ENCODE peak calls at places on chromosomes 6 and 20, in nine cellular contexts. A, D, J, C, X, Y, N, U and F are unnamed samples.

GRCh38 chr6:61745994-61746393 is 540.0 kb downstream of the KHDRBS2 start:
- DNase-seq in A (no peak), D (no peak), J (no peak), C (no peak), X (no peak), Y (no peak), N (no peak), U (no peak), F (no peak)

GRCh38 chr20:52852695-52853094 is 119.5 kb upstream of the TSHZ2 start:
- DNase-seq in A (no peak), D (no peak), J (no peak), C (no peak), X (no peak), Y (no peak), N (no peak), U (no peak), F (no peak)

GRCh38 chr6:146282837-146283236 is 254.0 kb downstream of the GRM1 start:
- DNase-seq in A (no peak), D (no peak), J (no peak), C (no peak), X (no peak), Y (no peak), N (no peak), U (no peak), F (no peak)

GRCh38 chr20:32354592-32355416 is 3.3 kb upstream of the ASXL1 start:
- DNase-seq in A (no peak), D (peak), J (peak), C (no peak), X (no peak), Y (no peak), N (no peak), U (peak), F (no peak)

GRCh38 chr6:132568611-132569010 is 1.5 kb upstream of the TAAR6 start:
- DNase-seq in A (no peak), D (no peak), J (no peak), C (no peak), X (no peak), Y (no peak), N (no peak), U (no peak), F (no peak)

GRCh38 chr6:122033564-122034181 is 365.8 kb upstream of the HSF2 start:
- DNase-seq in A (no peak), D (peak), J (peak), C (no peak), X (peak), Y (no peak), N (peak), U (peak), F (no peak)

GRCh38 chr6:31547727-31548422 is 467 bp downstream of the NFKBIL1 start:
- DNase-seq in A (no peak), D (no peak), J (no peak), C (peak), X (no peak), Y (no peak), N (no peak), U (no peak), F (no peak)

GRCh38 chr6:137316626-137317025 is 97.4 kb upstream of the IFNGR1 start:
- DNase-seq in A (no peak), D (peak), J (no peak), C (no peak), X (no peak), Y (no peak), N (no peak), U (no peak), F (no peak)

GRCh38 chr6:101826259-101826658 is 432.8 kb downstream of the GRIK2 start:
- DNase-seq in A (no peak), D (no peak), J (no peak), C (no peak), X (no peak), Y (no peak), N (no peak), U (no peak), F (no peak)

GRCh38 chr20:50588034-50588736 is 78.0 kb downstream of the PTPN1 start:
- DNase-seq in A (peak), D (peak), J (peak), C (peak), X (peak), Y (peak), N (peak), U (peak), F (peak)

GRCh38 chr6:106974999-106975698 is 620 bp upstream of the CD24 start:
- DNase-seq in A (no peak), D (peak), J (no peak), C (no peak), X (peak), Y (no peak), N (no peak), U (no peak), F (peak)

GRCh38 chr20:25306991-25307903 is 59.4 kb downstream of the PYGB start:
- DNase-seq in A (no peak), D (no peak), J (no peak), C (no peak), X (no peak), Y (no peak), N (no peak), U (no peak), F (peak)

GRCh38 chr6:55405474-55406220 is 78.4 kb downstream of the GFRAL start:
- DNase-seq in A (no peak), D (no peak), J (no peak), C (no peak), X (no peak), Y (no peak), N (no peak), U (no peak), F (no peak)